ENCODE peak calls at places on chromosomes 11 and 22, in four cellular contexts. O is GM23338, N is ovary, X is A549. B is an unnamed sample. For H3K4me1, the result is how much of the 10 kb centered on the place peaks cover.

GRCh38 chr22:36294801-36295200 is 41.9 kb downstream of the APOL1 start:
- DNase-seq in O (no peak), N (peak), X (no peak), B (no peak)

GRCh38 chr11:15569626-15570025 is 454.9 kb downstream of the INSC start:
- DNase-seq in O (no peak), N (no peak), X (no peak), B (no peak)

GRCh38 chr11:19756675-19757475 is 44.2 kb downstream of the NAV2 start:
- DNase-seq in O (no peak), N (no peak), X (no peak), B (no peak)

GRCh38 chr11:100719362-100719761 is 32.3 kb downstream of the ARHGAP42 start:
- DNase-seq in O (peak), N (no peak), X (no peak), B (peak)

GRCh38 chr11:36249271-36249670 is 40.0 kb downstream of the COMMD9 start:
- DNase-seq in O (no peak), N (no peak), X (no peak), B (no peak)

GRCh38 chr11:11657101-11657935 is 35.5 kb upstream of the GALNT18 start:
- DNase-seq in O (no peak), N (no peak), X (no peak), B (no peak)

GRCh38 chr11:110446594-110446993 is 16.8 kb downstream of the FDX1 start:
- DNase-seq in O (no peak), N (no peak), X (no peak), B (no peak)

GRCh38 chr11:19389787-19390303 is 149.1 kb upstream of the E2F8 start:
- DNase-seq in O (no peak), N (no peak), X (no peak), B (no peak)

GRCh38 chr11:18310800-18311340 is 11.1 kb downstream of the HPS5 start:
- DNase-seq in O (no peak), N (no peak), X (no peak), B (no peak)

GRCh38 chr11:134558258-134558835 is 146.3 kb upstream of the B3GAT1 start:
- DNase-seq in O (no peak), N (no peak), X (no peak), B (peak)

GRCh38 chr11:134559617-134559992 is 147.6 kb upstream of the B3GAT1 start:
- DNase-seq in O (no peak), N (no peak), X (no peak), B (peak)

GRCh38 chr11:134558916-134559616 is 147.0 kb upstream of the B3GAT1 start:
- DNase-seq in O (no peak), N (no peak), X (no peak), B (peak)

GRCh38 chr11:134556186-134556585 is 144.1 kb upstream of the B3GAT1 start:
- DNase-seq in O (no peak), N (no peak), X (no peak), B (peak)

DNA sequence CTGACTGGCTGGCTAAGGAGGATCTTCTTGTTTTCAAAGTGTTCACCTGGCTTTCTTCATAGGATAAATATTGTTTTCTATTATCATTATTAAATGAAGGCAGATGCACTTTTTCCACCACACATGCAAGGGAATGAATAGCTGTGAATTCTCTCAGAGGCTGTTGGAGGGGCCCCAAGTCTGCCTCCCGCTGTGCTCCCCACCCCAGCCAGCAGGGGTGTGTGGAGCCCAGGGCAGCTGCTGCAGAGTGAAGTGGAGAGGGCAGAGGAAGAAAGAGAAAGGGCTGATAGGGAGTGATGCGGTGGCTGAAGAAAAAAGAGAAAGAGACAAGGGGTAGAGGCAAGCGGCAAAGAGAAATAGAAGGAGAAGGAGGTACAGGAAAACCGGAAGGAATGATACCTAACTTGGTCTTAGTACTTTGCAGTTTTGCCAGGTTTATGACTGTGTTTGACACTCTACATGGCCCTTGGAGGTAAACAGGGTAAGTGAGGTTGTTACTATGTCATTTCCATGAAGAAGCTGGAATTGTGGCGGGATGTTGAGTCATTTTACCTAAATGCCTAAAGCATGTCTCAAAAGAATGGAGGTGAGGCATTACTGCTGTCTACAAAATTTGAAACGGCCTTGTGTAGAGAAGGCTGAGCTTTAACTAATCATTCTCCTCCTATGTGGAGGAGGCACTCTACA is 145.7 kb upstream of the B3GAT1 start:
- DNase-seq in O (no peak), N (no peak), X (no peak), B (peak)
- TF ChIP-seq CTCF in O (no peak), N (no peak), X (no peak), B (peak)

GRCh38 chr22:20530368-20531153 is 23.2 kb downstream of the MED15 start:
- DNase-seq in O (no peak), N (no peak), X (peak), B (no peak)
- H3K4me1 ChIP-seq in O (under half), N (under half), X (half or more), B (under half)

GRCh38 chr22:29799217-29799680 is 32.1 kb downstream of the UQCR10 start:
- DNase-seq in O (no peak), N (peak), X (peak), B (no peak)
- TF ChIP-seq CTCF in O (no peak), N (no peak), X (no peak), B (no peak)

DNA sequence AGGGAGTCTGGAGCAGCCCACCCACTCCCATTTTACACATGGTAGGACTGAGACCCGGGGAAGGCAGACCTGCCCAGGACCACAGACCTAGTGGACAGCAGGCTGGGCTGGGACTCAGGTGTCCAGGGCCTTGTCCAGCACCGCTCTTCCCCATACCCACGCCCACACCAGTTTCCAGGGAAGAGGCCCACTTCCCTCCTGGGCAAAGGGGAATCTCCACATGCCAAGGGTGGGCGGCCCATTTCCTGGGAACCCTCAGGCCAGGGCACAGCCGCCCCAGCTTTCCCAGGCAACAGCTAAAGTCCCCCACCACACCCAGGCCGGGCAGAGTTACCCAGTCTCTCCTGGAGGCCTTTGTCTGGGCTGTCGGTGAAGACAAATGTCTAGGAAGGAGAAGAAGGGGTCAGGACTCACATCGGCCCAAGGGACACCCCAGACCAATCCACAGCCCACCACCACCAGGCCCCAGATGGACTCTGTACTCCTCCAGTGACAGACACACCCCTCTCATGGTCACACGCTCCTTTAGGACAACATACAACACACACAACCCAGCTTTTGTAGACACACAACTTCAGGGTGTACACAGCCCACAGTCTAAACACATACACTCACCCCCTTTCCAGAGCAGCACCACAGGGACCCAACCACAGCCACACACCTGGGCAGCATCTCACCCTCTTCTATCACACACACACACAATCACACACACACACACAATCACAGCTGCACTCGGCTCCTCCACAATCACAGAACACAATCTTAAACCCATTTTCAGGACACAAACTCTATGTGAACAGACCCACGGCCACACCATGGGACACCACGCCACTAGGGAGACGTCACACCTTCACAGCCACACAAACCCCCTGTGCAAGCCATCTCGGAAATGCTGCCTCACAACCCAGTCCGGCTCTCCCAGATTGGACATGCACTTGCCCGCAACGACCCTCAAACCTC is 5.5 kb downstream of the MFNG start:
- DNase-seq in O (no peak), N (no peak), X (no peak), B (no peak)
- H3K4me1 ChIP-seq in O (under half), N (under half), X (under half), B (under half)

DNA sequence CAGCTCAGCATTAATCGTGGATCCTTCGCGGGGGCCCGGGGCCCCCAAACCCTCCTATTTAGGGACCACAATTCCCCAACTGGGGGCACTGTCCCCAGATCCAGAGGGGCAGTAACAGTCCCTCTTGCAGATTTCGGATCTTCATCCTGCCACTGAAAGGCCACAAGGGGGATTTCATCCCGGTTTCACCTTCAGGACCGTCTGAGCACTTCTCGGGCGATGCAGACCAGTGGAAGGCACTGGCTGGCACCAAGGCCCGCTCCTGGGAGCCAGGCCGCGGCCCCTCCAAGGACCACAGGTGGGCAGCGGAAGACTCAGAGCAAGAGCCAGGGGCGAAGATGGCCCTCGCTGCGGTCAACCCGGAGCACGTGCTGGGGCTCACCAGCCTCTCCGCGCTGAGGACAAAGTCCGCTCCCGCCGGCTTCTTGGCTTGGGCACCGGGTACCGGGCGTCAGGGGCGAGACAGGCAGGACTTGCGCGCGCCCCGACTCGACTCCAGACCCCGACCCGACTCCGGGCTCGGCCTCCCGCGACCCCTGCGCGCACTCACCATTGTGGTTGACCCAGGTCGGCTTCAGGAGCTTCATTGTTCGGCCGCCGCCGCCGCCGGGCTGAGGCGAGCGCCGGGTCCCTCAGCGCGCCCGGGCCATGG is 517 bp downstream of the HIRA start:
- DNase-seq in O (peak), N (peak), X (peak), B (peak)
- TF ChIP-seq CTCF in O (peak), N (no peak), X (no peak), B (peak)

DNA sequence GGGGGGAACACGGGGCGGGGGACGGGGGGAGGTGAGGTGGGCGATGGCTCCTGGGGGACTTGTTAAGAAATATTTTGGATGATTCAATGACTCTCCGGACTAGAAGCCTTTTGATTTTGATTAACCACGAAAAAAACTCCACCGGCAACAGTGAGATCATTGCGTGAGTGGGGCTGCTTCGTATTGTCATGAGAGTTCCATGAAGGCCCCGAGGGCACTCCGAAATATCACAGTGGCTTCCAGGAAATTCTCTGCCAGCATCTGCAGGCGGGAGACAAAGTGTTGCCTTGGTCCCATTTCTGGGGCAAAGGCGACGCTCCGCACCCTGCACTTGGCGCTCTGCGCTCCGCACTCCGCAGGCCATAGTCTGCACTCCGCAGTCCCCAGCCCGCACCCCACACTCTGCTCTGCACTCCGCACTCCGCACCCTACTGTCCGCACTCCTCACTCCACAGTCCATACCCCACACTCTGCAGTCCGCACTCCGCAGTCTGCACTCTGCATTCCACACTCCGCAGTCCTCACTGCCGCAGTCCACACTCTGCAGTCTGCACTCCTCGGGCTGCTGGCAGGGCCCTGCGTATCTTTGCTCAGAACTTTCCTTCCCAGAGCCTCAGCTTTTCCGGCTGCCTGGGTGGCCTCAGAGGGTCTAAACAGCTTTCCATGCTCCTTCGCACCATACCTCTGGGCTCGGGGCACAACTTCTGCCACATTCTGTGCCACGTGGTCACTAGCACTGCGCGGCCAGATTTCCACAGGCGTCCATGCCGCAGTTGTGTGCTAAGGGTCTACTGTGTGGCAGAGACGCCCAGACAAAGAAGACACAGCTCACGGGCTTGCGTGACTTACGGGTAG is 61.1 kb downstream of the LINC01488 start:
- DNase-seq in O (no peak), N (no peak), X (no peak), B (no peak)
- H3K4me1 ChIP-seq in O (under half), N (under half), X (under half), B (under half)

DNA sequence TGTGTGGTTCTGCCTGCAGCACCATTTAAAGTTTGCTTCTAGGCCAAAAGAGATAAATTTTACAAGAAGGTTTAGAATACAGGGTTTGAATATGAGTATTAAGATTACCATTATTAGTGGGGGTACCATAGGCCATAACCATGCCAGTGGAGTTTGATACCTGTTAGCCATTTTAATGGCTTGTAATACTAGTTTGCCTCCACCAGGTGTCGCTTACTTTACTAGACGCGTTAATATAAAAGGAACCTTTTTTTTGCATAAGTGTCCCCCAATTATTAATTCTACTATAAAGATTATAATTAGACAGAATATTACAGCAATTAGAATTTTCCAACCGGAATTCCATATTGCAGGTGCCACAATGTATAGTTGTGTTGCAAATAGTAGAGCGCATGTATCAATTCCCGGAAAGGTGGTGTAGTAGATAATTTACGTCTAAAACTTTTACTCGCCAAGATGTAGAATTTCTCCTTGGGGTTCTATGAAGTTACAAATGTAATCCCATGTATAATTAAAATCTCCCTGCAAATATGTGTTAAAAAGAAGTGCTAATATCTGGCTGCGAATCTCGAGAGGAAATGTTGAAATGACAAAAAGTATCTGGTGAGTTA is 16.1 kb downstream of the MS4A6E start:
- DNase-seq in O (peak), N (no peak), X (peak), B (no peak)
- TF ChIP-seq CTCF in O (peak), N (no peak), X (peak), B (peak)

GRCh38 chr22:19423906-19424500 is 7.5 kb downstream of the HIRA start:
- DNase-seq in O (no peak), N (no peak), X (no peak), B (no peak)

GRCh38 chr22:19420321-19420720 is 11.2 kb downstream of the HIRA start:
- DNase-seq in O (no peak), N (no peak), X (no peak), B (no peak)

GRCh38 chr22:19419464-19420178 is 11.9 kb downstream of the HIRA start:
- DNase-seq in O (no peak), N (no peak), X (no peak), B (peak)

GRCh38 chr22:19422440-19423301 is 8.9 kb downstream of the HIRA start:
- DNase-seq in O (peak), N (no peak), X (no peak), B (no peak)

DNA sequence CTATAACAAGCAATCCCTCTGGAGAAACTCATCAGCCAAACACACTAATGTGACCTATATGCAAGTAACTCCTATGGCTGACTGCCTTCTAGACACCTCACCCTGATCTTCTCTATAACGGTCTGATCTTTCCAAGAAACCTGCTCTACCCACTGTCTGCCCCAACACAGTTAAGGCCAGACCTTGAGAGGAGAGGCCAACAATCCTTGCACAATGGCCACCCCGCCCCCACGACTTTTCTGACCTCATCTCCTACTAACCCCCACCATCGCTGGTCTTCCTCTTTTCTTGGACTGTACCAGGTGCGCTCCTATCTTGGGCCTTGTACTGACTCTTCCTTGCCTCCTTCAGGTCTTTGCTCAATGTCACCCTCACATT is 12.5 kb downstream of the HIRA start:
- DNase-seq in O (no peak), N (no peak), X (no peak), B (peak)
- H3K4me1 ChIP-seq in O (under half), N (under half), X (under half), B (under half)

DNA sequence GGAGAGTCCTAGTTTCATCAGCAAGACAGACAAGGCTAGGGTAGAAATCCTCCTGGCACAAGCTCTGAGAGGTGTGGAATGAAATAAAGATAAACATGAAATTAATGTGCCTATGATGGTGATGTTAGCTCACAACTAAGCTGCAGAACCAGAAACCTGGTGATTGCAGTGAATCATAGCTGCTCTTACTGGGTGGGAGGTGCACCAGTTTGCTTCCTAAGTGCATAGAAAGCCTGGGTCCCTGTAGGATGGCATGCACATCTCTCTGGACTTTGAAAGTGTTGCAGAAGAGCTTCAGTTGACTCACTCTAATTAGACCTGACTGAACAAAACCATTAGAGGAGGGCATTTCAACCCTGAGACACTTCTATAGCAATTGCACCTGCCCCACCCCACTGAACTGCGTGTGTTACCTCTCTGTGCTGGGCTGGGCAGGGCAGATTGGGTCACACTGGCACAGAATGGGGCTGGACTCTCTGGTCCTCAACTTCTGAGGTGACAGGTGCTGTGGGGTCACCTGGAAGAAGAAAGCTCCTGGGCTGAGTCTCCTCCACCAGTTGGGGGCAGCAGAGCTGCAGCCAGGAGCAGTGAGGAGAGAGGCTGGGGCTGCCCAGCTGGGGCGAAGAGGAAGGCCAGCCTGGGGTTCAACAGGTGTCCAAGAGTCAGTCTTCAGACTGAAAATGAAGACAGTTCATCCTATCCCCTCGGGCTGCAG is 57.9 kb downstream of the GGTLC2 start:
- DNase-seq in O (peak), N (no peak), X (no peak), B (peak)
- TF ChIP-seq CTCF in O (peak), N (no peak), X (peak), B (peak)